ENCODE peak calls at places on chromosome 1, in six cellular contexts. J is NCI-H2029 treated with DMSO at 0.1 percent for 48 hours, X is AG09319, C is occipital lobe, K is prostate gland, O is GM10248. I is an unnamed sample.

GRCh38 chr1:18410407-18410806 is 70.3 kb upstream of the KLHDC7A start:
- DNase-seq in J (no peak), X (no peak), C (no peak), K (no peak), O (no peak), I (no peak)

GRCh38 chr1:32702599-32703478 is at the start of gene SYNC:
- DNase-seq in J (no peak), X (peak), C (no peak), K (no peak), O (peak), I (peak)

GRCh38 chr1:224747578-224747977 is 131.5 kb downstream of the CNIH3 start:
- DNase-seq in J (peak), X (no peak), C (no peak), K (no peak), O (peak), I (no peak)

GRCh38 chr1:21307663-21308062 is 17.4 kb upstream of the ECE1 start:
- DNase-seq in J (no peak), X (no peak), C (no peak), K (no peak), O (no peak), I (no peak)

GRCh38 chr1:14954210-14954609 is 199.3 kb upstream of the TMEM51 start:
- DNase-seq in J (no peak), X (no peak), C (no peak), K (no peak), O (no peak), I (peak)

GRCh38 chr1:231778009-231778719 is 151.6 kb downstream of the DISC1 start:
- DNase-seq in J (peak), X (no peak), C (peak), K (peak), O (no peak), I (peak)

GRCh38 chr1:114671011-114671938 is 1.4 kb upstream of the DENND2C start:
- DNase-seq in J (no peak), X (no peak), C (no peak), K (no peak), O (peak), I (no peak)

GRCh38 chr1:172849653-172850052 is 190.8 kb downstream of the FASLG start:
- DNase-seq in J (no peak), X (no peak), C (no peak), K (no peak), O (no peak), I (no peak)

GRCh38 chr1:181133969-181134418 is 45.5 kb downstream of the IER5 start:
- DNase-seq in J (no peak), X (no peak), C (no peak), K (no peak), O (no peak), I (no peak)

GRCh38 chr1:167430134-167430848 is 88.0 kb downstream of the CD247 start:
- DNase-seq in J (no peak), X (no peak), C (no peak), K (no peak), O (no peak), I (no peak)

GRCh38 chr1:13759072-13759471 is 59.1 kb downstream of the PRDM2 start:
- DNase-seq in J (no peak), X (no peak), C (no peak), K (peak), O (no peak), I (no peak)

GRCh38 chr1:221381858-221382623 is 359.8 kb downstream of the DUSP10 start:
- DNase-seq in J (no peak), X (no peak), C (no peak), K (no peak), O (no peak), I (peak)

GRCh38 chr1:179506199-179506598 is 69.5 kb downstream of the NPHS2 start:
- DNase-seq in J (no peak), X (no peak), C (no peak), K (no peak), O (no peak), I (no peak)

GRCh38 chr1:160739098-160739511 is at the start of gene SLAMF7:
- DNase-seq in J (no peak), X (no peak), C (no peak), K (no peak), O (peak), I (no peak)

GRCh38 chr1:29700522-29700921 is 464.2 kb downstream of the PTPRU start:
- DNase-seq in J (no peak), X (no peak), C (no peak), K (no peak), O (no peak), I (no peak)

GRCh38 chr1:4933232-4933631 is 278.8 kb downstream of the AJAP1 start:
- DNase-seq in J (no peak), X (no peak), C (no peak), K (no peak), O (no peak), I (no peak)

GRCh38 chr1:77489910-77490309 is 192.5 kb downstream of the ZZZ3 start:
- DNase-seq in J (no peak), X (no peak), C (no peak), K (no peak), O (no peak), I (no peak)

GRCh38 chr1:7938070-7938469 is 2.6 kb downstream of the TNFRSF9 start:
- DNase-seq in J (no peak), X (no peak), C (no peak), K (no peak), O (no peak), I (no peak)

GRCh38 chr1:7479544-7479943 is 291.6 kb upstream of the VAMP3 start:
- DNase-seq in J (no peak), X (no peak), C (no peak), K (no peak), O (no peak), I (no peak)

GRCh38 chr1:186958520-186958919 is 129.8 kb downstream of the PLA2G4A start:
- DNase-seq in J (no peak), X (no peak), C (no peak), K (no peak), O (no peak), I (no peak)

GRCh38 chr1:84504580-84505021 is 1.6 kb upstream of the SPATA1 start:
- DNase-seq in J (no peak), X (peak), C (no peak), K (no peak), O (no peak), I (peak)

I was measured in GM04504.